ENCODE peak calls at places on chromosomes 7 and 10, in five cellular contexts. I, C, G, M and Z are unnamed samples.

GRCh38 chr10:97792058-97792721 is 20.4 kb upstream of the SFRP5 start:
- DNase-seq in C (no peak), M (peak), G (peak), I (peak), Z (peak)

GRCh38 chr7:109387530-109387929 is 817.9 kb downstream of the DNAJB9 start:
- DNase-seq in I (no peak), M (no peak), G (no peak), C (no peak), Z (no peak)

GRCh38 chr7:87413951-87414381 is 61.5 kb downstream of the ABCB4 start:
- DNase-seq in M (peak), G (peak), I (no peak), C (peak), Z (no peak)

GRCh38 chr7:151115836-151116418 is 29.7 kb downstream of the AGAP3 start:
- DNase-seq in C (peak), I (peak), M (peak), G (no peak), Z (no peak)

GRCh38 chr10:110150981-110151380 is 56.4 kb upstream of the MXI1 start:
- DNase-seq in I (no peak), G (no peak), C (no peak), M (no peak), Z (no peak)

GRCh38 chr10:70656489-70656888 is 15.8 kb upstream of the ADAMTS14 start:
- DNase-seq in I (peak), M (peak), G (no peak), C (peak), Z (peak)

GRCh38 chr10:70786799-70787415 is 1.7 kb upstream of the TBATA start:
- DNase-seq in M (peak), G (no peak), I (no peak), C (no peak), Z (no peak)

GRCh38 chr10:11783558-11783865 is 39.6 kb upstream of the PROSER2 start:
- DNase-seq in I (no peak), G (no peak), M (peak), C (no peak), Z (no peak)

GRCh38 chr7:151895695-151896485 is 19.0 kb upstream of the PRKAG2 start:
- DNase-seq in I (no peak), C (no peak), G (no peak), M (no peak), Z (peak)

GRCh38 chr10:97169063-97169462 is 16.7 kb downstream of the SLIT1 start:
- DNase-seq in I (no peak), C (no peak), G (no peak), M (no peak), Z (no peak)

GRCh38 chr7:152872061-152872744 is 112.7 kb downstream of the ACTR3B start:
- DNase-seq in I (no peak), M (no peak), G (no peak), C (no peak), Z (no peak)

GRCh38 chr10:63605568-63605967 is 84.4 kb downstream of the REEP3 start:
- DNase-seq in I (no peak), G (no peak), M (peak), C (no peak), Z (peak)

GRCh38 chr10:43160919-43161251 is 22.6 kb downstream of the CSGALNACT2 start:
- DNase-seq in I (no peak), M (no peak), C (no peak), G (no peak), Z (no peak)

GRCh38 chr7:112206238-112207105 is at the start of the genes DOCK4 and ZNF277:
- DNase-seq in G (peak), M (peak), I (peak), C (peak), Z (peak)

GRCh38 chr7:112202819-112203218 is 3.4 kb downstream of the DOCK4 start:
- DNase-seq in C (no peak), I (no peak), G (no peak), M (peak), Z (peak)

GRCh38 chr7:112205348-112206237 is 606 bp downstream of the DOCK4 start:
- DNase-seq in C (no peak), G (peak), M (peak), I (peak), Z (peak)

GRCh38 chr7:112204776-112205347 is 1.3 kb downstream of the DOCK4 start:
- DNase-seq in M (peak), C (no peak), G (no peak), I (no peak), Z (peak)

GRCh38 chr7:112204072-112204775 is 2.0 kb downstream of the DOCK4 start:
- DNase-seq in G (no peak), M (peak), I (no peak), C (no peak), Z (no peak)
- H2AFZ ChIP-seq in G (peak), M (peak), I (no peak), C (peak), Z (no peak)

DNA sequence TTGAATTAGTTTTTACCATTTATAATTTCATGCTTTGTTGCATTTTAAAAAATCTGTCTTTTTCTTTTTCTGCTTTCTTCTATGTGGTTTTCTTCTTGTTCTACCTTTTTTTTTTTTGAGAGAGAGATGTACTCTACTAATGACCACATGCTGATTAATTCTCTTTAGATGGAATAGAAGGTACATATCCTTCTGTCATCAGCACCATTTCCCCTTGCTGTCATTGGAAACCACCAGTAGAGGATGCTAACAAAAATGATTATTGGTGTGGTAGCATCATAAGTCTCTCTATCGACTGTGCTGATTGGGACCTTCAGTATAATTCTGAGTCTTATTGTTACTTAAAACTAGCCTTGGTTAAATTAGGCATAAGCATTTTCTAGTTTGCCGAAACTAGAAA is 3.6 kb downstream of the ZEB1 start:
- DNase-seq in C (no peak), G (no peak), M (no peak), I (no peak), Z (peak)
- H3K4me3 ChIP-seq in C (no peak), G (no peak), M (no peak), I (no peak), Z (peak)

GRCh38 chr10:101781655-101781983 is 1.6 kb downstream of the NPM3 start:
- DNase-seq in C (no peak), M (no peak), I (no peak), G (no peak), Z (no peak)

GRCh38 chr10:101782811-101783735 is at the start of gene NPM3:
- DNase-seq in G (peak), M (peak), I (peak), C (no peak), Z (peak)

GRCh38 chr10:101783736-101784118 is 481 bp upstream of the NPM3 start:
- DNase-seq in I (no peak), C (no peak), M (no peak), G (no peak), Z (no peak)

GRCh38 chr10:101780818-101781654 is 2.2 kb downstream of the NPM3 start:
- DNase-seq in G (peak), I (peak), C (no peak), M (peak), Z (peak)

DNA sequence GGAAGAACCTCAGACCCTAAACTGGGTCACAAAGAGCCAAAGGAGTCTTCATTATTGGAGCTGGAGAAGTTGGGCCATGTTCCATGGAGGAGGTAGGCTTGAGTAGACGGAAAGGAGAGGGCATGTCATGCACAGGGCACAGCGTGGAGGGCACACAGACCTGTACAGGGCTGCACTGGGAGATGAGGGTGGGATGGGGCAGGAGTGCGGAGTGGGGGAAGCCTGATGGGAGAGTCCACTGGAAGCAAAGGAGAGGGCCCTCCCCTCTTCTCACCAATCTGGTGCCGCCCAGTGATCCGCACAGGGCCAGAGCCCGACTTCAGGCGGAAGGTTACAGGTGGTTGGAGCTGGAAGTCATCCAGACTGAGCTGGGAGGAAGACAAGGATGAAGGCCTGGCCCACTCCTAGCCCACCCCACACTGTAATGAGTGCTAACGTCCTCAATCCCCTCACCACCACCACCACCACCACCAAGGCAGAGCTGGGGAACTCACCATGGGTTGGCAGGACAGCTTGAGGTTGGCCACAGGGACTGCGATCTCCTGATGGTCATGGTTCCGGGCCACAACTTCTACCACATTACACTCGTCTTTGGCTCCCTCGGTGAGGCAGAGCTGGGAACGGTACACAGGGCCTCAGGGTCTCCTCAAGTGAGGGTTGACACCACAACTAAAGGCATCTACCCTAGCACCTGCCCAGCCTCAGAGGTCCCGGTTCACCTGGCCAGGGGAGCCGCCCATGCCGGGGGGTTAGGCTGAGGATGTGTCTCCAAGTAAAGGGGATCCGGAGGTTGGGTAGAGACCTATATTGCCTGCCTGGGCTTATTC is 1.0 kb downstream of the NPM3 start:
- DNase-seq in G (no peak), I (no peak), M (no peak), C (no peak), Z (no peak)
- H2AFZ ChIP-seq in G (peak), I (peak), M (peak), C (peak), Z (no peak)

DNA sequence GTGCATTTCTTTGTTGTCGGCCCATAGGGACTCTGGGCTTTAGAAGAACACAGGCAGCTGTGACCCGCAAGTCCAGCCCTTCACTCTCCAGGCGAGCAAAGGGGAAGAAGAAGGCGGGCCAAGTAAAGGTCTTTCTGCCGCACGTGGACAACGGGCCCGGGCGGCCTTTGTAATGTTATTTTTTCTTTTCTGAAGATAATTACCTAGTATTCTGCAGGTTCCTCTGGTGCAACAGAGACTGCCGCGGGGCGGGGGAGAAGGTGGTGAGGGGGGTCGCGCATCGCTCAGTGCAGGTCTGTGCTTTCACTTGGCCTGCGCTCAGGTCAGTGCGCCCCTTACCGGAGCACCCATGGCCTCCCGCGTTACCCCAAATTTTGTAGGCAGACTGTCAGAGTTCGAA is 7.1 kb upstream of the TBX20 start:
- DNase-seq in I (no peak), M (no peak), C (no peak), G (no peak), Z (no peak)
- H3K4me3 ChIP-seq in I (no peak), M (no peak), C (no peak), G (no peak), Z (no peak)

DNA sequence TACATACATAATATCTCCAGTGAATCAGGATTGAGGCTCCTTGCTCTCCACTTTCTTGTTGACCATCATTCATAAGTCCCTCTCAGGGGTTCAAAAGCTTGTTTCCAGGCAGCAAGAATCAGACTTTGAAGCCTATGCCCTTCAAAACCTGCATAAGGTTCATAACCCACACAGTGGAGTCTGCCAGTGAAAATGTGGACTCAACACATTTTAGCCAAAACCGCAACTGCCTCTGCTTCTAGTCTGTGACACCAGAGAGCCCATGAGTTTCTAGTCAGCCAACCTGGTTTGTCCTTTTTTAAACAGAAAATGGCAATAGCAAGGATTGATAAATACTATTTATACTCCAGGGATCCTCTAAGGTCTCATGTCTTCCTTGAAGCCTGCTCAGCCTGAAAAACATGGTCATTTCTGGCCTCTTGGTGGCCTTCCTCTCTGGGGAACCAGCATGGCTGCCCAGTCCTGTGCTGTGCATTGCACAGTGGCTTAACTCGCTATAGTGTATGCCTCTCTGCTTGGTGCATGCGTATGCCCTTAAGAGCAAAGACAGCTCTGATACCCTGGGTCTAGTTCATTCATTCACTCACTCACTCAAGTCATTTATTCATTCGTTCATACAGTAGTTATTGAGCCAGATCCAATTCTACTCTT is 67.5 kb downstream of the WIPF3 start:
- DNase-seq in C (no peak), G (no peak), M (no peak), I (no peak), Z (no peak)
- H2AFZ ChIP-seq in C (no peak), G (no peak), M (no peak), I (no peak), Z (no peak)

DNA sequence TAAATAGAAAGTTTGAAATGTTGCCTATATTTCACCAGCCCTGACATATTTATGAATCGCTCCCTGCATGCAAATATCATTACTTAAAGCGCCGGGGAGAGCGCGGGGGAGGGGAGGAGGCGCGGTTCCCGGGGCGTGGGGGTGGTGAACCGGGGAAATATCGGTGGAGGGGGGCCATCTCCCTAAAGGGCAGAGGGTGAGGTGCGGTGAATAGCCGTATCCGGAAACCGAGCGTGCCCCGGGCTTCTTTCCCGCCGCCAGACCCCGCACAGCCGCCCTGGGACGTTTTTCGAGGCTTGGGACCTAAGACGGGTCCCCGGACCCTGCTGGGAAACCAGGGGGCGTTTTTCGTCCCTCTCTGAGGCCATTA is 6.9 kb upstream of the ZNF503 start:
- DNase-seq in M (no peak), C (no peak), I (no peak), G (no peak), Z (no peak)
- H3K4me3 ChIP-seq in M (peak), C (peak), I (peak), G (no peak), Z (no peak)

GRCh38 chr7:73330772-73331171 is 2.8 kb downstream of the FKBP6 start:
- DNase-seq in G (no peak), M (no peak), I (no peak), C (no peak), Z (no peak)
- H2AFZ ChIP-seq in G (peak), M (no peak), I (no peak), C (no peak), Z (no peak)

DNA sequence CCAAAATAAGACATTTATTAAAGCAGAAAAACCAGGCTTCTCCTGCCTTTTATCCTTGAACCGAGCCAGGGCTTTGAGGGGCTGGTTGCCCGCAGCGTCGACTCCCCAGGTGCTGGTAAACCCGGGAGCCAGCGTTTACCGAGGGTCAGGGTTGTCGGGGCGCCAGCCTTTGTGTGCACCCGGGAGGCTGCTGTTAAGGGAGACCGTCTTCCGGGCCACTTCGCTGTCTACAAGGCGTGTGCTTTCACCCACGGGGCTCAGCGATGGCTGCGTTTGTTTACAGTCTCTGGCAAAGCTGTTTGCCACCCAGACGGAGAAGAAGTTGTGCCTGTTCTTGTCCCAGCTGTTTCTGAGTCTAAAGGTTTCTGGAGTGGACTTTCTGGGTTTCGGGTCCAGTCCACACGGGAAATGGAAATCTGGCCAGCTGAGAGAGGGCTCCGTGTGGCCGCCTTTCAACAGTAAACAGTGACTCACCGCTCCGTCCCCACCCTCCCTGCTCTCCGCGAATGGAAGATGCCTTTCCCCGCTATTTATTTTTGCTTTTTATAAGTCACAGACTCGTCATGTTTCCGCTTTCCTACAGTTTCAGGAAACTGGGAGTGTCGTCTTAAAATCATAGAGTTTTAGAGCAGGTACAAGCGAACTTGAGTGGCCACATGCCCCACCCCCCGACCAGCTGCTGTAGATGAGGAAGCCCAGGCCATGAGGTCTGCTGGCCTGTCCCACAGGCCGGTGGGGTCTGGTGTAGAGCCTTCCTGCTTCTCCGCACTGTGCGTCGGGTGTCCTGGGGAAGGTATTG is 2.2 kb downstream of the MAFK start:
- DNase-seq in C (peak), I (peak), G (no peak), M (peak), Z (peak)
- H3K4me3 ChIP-seq in C (peak), I (peak), G (peak), M (peak), Z (peak)

GRCh38 chr10:125060851-125061556 is 99.4 kb downstream of the CTBP2 start:
- DNase-seq in G (peak), M (peak), I (peak), C (no peak), Z (peak)
- H2AFZ ChIP-seq in G (no peak), M (no peak), I (no peak), C (no peak), Z (no peak)